ENCODE peak calls at places on chromosomes 13 and 19, in seven cellular contexts. O, E, A, S, M, F and B are unnamed samples.
A peak's percentile ranks its signal among the peaks of the same experiment; 100 is the strongest.

GRCh38 chr19:35830986-35831385 is 18.3 kb upstream of the PRODH2 start:
- DNase-seq in O (no peak), E (no peak), A (no peak), S (no peak), M (no peak), F (no peak), B (no peak)

GRCh38 chr19:56252699-56253422 is 19.7 kb upstream of the EDDM13 start:
- DNase-seq in O (peak; percentile 94), E (peak; percentile 27), A (peak; percentile 84), S (peak; percentile 96), M (peak; percentile 99), F (peak; percentile 79), B (peak; percentile 91)

GRCh38 chr13:103275079-103275478 is 208.9 kb upstream of the SLC10A2 start:
- DNase-seq in O (no peak), E (no peak), A (no peak), S (no peak), M (no peak), F (no peak), B (no peak)

GRCh38 chr13:50645092-50645491 is 198.4 kb downstream of the DLEU7 start:
- DNase-seq in O (no peak), E (no peak), A (no peak), S (no peak), M (no peak), F (no peak), B (no peak)

GRCh38 chr19:10290876-10291553 is 1.3 kb downstream of the ICAM5 start:
- DNase-seq in O (no peak), E (peak; percentile 69), A (peak; percentile 50), S (peak; percentile 73), M (peak; percentile 82), F (peak; percentile 48), B (peak; percentile 55)

GRCh38 chr19:41415154-41415571 is 12.0 kb downstream of the B3GNT8 start:
- DNase-seq in O (no peak), E (no peak), A (peak; percentile 46), S (no peak), M (no peak), F (no peak), B (no peak)

GRCh38 chr13:102128216-102128800 is 273.5 kb downstream of the FGF14 start:
- DNase-seq in O (no peak), E (peak; percentile 15), A (no peak), S (no peak), M (peak; percentile 50), F (no peak), B (no peak)

GRCh38 chr19:47653856-47654255 is 44.9 kb downstream of the BICRA start:
- DNase-seq in O (no peak), E (no peak), A (no peak), S (no peak), M (no peak), F (no peak), B (no peak)

GRCh38 chr13:28657784-28658538 is 969 bp upstream of the POMP start:
- DNase-seq in O (no peak), E (peak; percentile 22), A (no peak), S (no peak), M (no peak), F (no peak), B (no peak)

GRCh38 chr19:47239152-47239551 is 8.2 kb upstream of the BBC3 start:
- DNase-seq in O (no peak), E (no peak), A (no peak), S (no peak), M (no peak), F (no peak), B (no peak)

GRCh38 chr19:12828494-12828893 is 5.9 kb downstream of the RTBDN start:
- DNase-seq in O (peak; percentile 41), E (no peak), A (peak; percentile 54), S (peak; percentile 91), M (peak; percentile 93), F (peak; percentile 49), B (peak; percentile 35)

GRCh38 chr19:47280183-47280797 is 5.6 kb downstream of the INAFM1 start:
- DNase-seq in O (peak; percentile 61), E (no peak), A (no peak), S (peak; percentile 87), M (peak; percentile 93), F (peak; percentile 45), B (peak; percentile 66)

GRCh38 chr19:17757125-17757524 is 5.8 kb downstream of the FCHO1 start:
- DNase-seq in O (no peak), E (no peak), A (peak; percentile 68), S (no peak), M (no peak), F (peak; percentile 91), B (peak; percentile 62)

GRCh38 chr13:113562085-113562749 is 22.3 kb upstream of the TFDP1 start:
- DNase-seq in O (peak; percentile 82), E (no peak), A (peak; percentile 46), S (peak; percentile 88), M (peak; percentile 93), F (peak; percentile 45), B (peak; percentile 34)

GRCh38 chr19:53333071-53333465 is 481 bp upstream of the ZNF845 start:
- DNase-seq in O (peak; percentile 62), E (no peak), A (peak; percentile 53), S (peak; percentile 65), M (peak; percentile 87), F (peak; percentile 42), B (no peak)

GRCh38 chr13:98483636-98484288 is 93.1 kb downstream of the STK24 start:
- DNase-seq in O (no peak), E (no peak), A (no peak), S (no peak), M (no peak), F (no peak), B (no peak)

GRCh38 chr19:43725468-43725867 is 9.6 kb downstream of the IRGC start:
- DNase-seq in O (no peak), E (no peak), A (no peak), S (no peak), M (no peak), F (no peak), B (no peak)

GRCh38 chr19:18865973-18866799 is 29.8 kb downstream of the CERS1 start:
- DNase-seq in O (peak; percentile 88), E (peak; percentile 71), A (peak; percentile 41), S (peak; percentile 78), M (peak; percentile 92), F (peak; percentile 67), B (peak; percentile 43)

GRCh38 chr13:71244181-71244580 is 622.8 kb downstream of the DACH1 start:
- DNase-seq in O (no peak), E (no peak), A (no peak), S (no peak), M (no peak), F (no peak), B (no peak)

GRCh38 chr13:71237332-71237731 is 629.7 kb downstream of the DACH1 start:
- DNase-seq in O (no peak), E (no peak), A (no peak), S (no peak), M (no peak), F (no peak), B (no peak)

GRCh38 chr13:71242191-71242590 is 624.8 kb downstream of the DACH1 start:
- DNase-seq in O (no peak), E (no peak), A (no peak), S (no peak), M (no peak), F (no peak), B (no peak)

DNA sequence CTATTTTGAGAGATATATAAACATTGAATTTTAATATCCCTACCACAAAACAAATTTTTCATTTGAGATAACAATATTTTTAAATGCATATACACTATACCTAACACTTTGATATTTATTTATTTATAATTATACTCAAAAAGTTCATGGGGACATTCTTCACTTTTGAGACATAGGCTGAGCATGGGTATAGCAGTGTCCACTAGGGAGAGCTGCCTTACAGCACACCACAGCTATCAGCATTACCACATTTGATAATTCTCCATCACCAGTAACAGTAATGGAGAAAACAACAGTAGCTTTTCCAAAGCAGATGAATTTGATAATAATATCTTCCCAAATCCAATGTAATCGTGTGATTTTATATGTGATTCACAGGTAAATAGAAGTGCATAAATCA is 626.1 kb downstream of the DACH1 start:
- DNase-seq in O (no peak), E (no peak), A (no peak), S (no peak), M (peak; percentile 39), F (no peak), B (no peak)
- TF ChIP-seq CTCF in O (no peak), E (peak; percentile 47), A (peak; percentile 37), S (no peak), M (peak; percentile 77), F (no peak), B (no peak)

DNA sequence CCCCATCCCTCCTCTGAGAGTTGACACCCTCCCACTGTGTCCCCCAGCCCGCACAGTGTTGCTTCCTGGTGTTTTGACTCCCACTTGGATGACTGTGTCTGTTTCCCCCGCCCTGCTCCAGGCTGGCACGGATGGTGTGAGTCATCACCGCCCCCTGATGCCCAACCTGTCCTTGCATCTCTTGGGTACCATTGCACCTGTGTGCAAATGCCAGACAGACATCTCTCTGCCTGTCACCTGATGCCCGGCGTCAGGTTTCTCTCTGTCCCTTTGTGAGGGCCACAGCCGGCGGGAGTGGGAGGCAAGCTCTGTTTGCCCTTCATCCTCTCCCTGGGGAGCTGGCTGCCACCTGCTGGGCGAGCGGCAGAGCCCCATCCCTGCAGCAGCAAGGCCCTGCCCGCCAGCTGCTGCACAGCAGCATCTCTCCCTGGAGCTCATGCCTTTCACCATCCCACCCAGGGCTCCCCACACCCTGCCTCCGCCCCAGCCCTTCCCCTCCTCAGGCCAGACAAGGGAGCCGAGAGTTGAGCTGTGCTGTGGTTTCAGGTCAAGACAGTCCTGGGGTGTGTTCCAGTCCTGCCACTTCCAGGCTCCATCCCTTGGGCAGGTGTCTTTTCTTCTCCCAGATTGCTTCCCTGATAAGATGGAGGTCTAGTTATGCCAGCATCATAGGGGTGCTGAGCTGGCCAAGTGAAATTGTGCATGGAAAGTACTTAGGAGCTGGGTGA is 29.7 kb downstream of the NKPD1 start:
- DNase-seq in O (no peak), E (no peak), A (no peak), S (no peak), M (no peak), F (peak; percentile 63), B (peak; percentile 83)
- TF ChIP-seq CTCF in O (no peak), E (peak; percentile 54), A (peak; percentile 6), S (no peak), M (no peak), F (peak; percentile 39), B (peak; percentile 70)

GRCh38 chr13:47399599-47399998 is 502.7 kb upstream of the HTR2A start:
- DNase-seq in O (no peak), E (no peak), A (no peak), S (no peak), M (peak; percentile 60), F (no peak), B (no peak)

GRCh38 chr13:47396915-47397314 is 500.1 kb upstream of the HTR2A start:
- DNase-seq in O (no peak), E (no peak), A (no peak), S (peak; percentile 12), M (no peak), F (no peak), B (no peak)

GRCh38 chr13:47397739-47398138 is 500.9 kb upstream of the HTR2A start:
- DNase-seq in O (no peak), E (no peak), A (no peak), S (no peak), M (no peak), F (no peak), B (peak; percentile 1)
- TF ChIP-seq CTCF in O (no peak), E (no peak), A (no peak), S (peak; percentile 17), M (peak; percentile 53), F (no peak), B (no peak)

DNA sequence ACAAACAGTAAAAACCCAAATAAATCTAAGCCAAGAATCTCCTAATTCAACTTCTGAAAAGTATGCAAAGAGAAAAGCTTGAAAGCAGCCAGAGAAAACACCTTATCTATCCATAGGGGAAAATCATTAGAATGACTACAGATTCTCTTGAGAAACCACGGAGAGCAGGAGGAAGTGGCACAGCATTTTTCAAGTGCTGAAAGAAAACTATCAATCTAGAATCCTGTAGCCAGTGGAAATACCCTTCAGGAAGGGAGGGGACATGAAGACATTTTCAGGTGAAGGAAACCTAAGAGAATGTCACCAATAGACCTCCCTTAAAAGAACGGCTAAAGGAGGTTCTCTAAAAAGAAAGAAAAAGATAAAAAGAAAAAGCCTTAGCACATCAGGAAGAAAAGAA is 66.2 kb upstream of the XPO4 start:
- DNase-seq in O (no peak), E (no peak), A (no peak), S (no peak), M (no peak), F (no peak), B (no peak)
- TF ChIP-seq CTCF in O (no peak), E (no peak), A (no peak), S (no peak), M (no peak), F (no peak), B (no peak)